ENCODE peak calls at places on chromosomes 16 and 17, in eight cellular contexts. One of them, this sample, is unnamed.

GRCh38 chr17:74212262-74212912 is 984 bp upstream of the TTYH2 start:
- DNase-seq in lung: no peak
- DNase-seq in uterus: no peak
- DNase-seq in AG10803: peak; percentile 18
- DNase-seq in choroid plexus epithelial cell: no peak
- DNase-seq in K562: peak; percentile 40
- DNase-seq in PC-9: no peak
- DNase-seq in CD4-positive, alpha-beta T cell: peak; percentile 9
- DNase-seq in this sample: peak; percentile 38

GRCh38 chr17:65931246-65932149 is 260.4 kb downstream of the CEP112 start:
- DNase-seq in uterus: no peak
- DNase-seq in choroid plexus epithelial cell: no peak
- DNase-seq in AG10803: peak; percentile 56
- DNase-seq in lung: no peak
- DNase-seq in K562: no peak
- DNase-seq in CD4-positive, alpha-beta T cell: no peak
- DNase-seq in PC-9: no peak
- DNase-seq in this sample: peak; percentile 51

GRCh38 chr17:68178831-68179230 is 69.0 kb upstream of the AMZ2 start:
- DNase-seq in AG10803: no peak
- DNase-seq in lung: no peak
- DNase-seq in choroid plexus epithelial cell: no peak
- DNase-seq in CD4-positive, alpha-beta T cell: no peak
- DNase-seq in K562: no peak
- DNase-seq in PC-9: no peak
- DNase-seq in uterus: no peak
- DNase-seq in this sample: no peak

GRCh38 chr17:10251212-10251948 is 53.0 kb upstream of the GAS7 start:
- DNase-seq in uterus: no peak
- DNase-seq in K562: no peak
- DNase-seq in choroid plexus epithelial cell: no peak
- DNase-seq in PC-9: no peak
- DNase-seq in CD4-positive, alpha-beta T cell: no peak
- DNase-seq in lung: no peak
- DNase-seq in AG10803: no peak
- DNase-seq in this sample: no peak

GRCh38 chr17:72219824-72220473 is 99.1 kb downstream of the SOX9 start:
- DNase-seq in PC-9: no peak
- DNase-seq in K562: no peak
- DNase-seq in choroid plexus epithelial cell: no peak
- DNase-seq in CD4-positive, alpha-beta T cell: no peak
- DNase-seq in uterus: no peak
- DNase-seq in lung: no peak
- DNase-seq in AG10803: no peak
- DNase-seq in this sample: no peak

GRCh38 chr17:75109407-75110236 is at the start of gene ARMC7:
- DNase-seq in uterus: peak; percentile 84
- DNase-seq in choroid plexus epithelial cell: peak; percentile 81
- DNase-seq in CD4-positive, alpha-beta T cell: peak; percentile 87
- DNase-seq in PC-9: peak; percentile 69
- DNase-seq in K562: peak; percentile 97
- DNase-seq in lung: peak; percentile 93
- DNase-seq in AG10803: peak; percentile 76
- DNase-seq in this sample: peak; percentile 71

GRCh38 chr16:75514296-75514695 is 19.1 kb upstream of the CHST6 start:
- DNase-seq in choroid plexus epithelial cell: no peak
- DNase-seq in lung: no peak
- DNase-seq in PC-9: no peak
- DNase-seq in AG10803: no peak
- DNase-seq in K562: no peak
- DNase-seq in uterus: no peak
- DNase-seq in CD4-positive, alpha-beta T cell: no peak
- DNase-seq in this sample: no peak

GRCh38 chr16:87276091-87276561 is 41.1 kb downstream of the C16orf95 start:
- DNase-seq in lung: no peak
- DNase-seq in choroid plexus epithelial cell: no peak
- DNase-seq in AG10803: no peak
- DNase-seq in PC-9: no peak
- DNase-seq in K562: no peak
- DNase-seq in CD4-positive, alpha-beta T cell: no peak
- DNase-seq in uterus: no peak
- DNase-seq in this sample: no peak

GRCh38 chr16:20851601-20852000 is 45.3 kb downstream of the REXO5 start:
- DNase-seq in lung: peak; percentile 87
- DNase-seq in AG10803: peak; percentile 97
- DNase-seq in PC-9: peak; percentile 85
- DNase-seq in K562: no peak
- DNase-seq in CD4-positive, alpha-beta T cell: no peak
- DNase-seq in choroid plexus epithelial cell: peak; percentile 96
- DNase-seq in uterus: peak; percentile 89
- DNase-seq in this sample: peak; percentile 97
- TF ChIP-seq CTCF in lung: no peak
- TF ChIP-seq CTCF in AG10803: no peak
- TF ChIP-seq CTCF in PC-9: no peak
- TF ChIP-seq CTCF in K562: no peak
- TF ChIP-seq CTCF in CD4-positive, alpha-beta T cell: no peak
- TF ChIP-seq CTCF in choroid plexus epithelial cell: no peak
- TF ChIP-seq CTCF in uterus: no peak
- TF ChIP-seq CTCF in this sample: no peak

DNA sequence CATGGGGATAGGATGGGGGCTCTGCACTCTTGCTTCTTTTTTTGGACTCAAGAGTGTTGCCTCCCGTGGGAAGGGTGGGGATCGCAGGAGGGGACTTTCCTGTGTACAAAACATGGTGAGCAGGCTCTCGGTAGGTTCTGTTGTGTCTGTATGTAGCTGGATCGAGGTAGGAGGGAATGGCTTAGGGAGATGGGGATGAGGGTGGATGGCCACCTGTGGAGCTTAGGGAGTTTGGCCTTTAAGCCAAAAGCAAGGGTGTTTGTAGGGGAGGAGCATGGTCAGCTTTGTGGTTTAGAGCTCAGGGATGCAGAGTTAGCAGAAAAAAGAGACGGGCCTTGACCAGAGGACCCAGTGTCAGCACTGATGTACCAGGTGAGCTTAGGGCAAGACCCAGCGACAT is 11.0 kb upstream of the EDC4 start:
- DNase-seq in lung: no peak
- DNase-seq in PC-9: no peak
- DNase-seq in CD4-positive, alpha-beta T cell: no peak
- DNase-seq in choroid plexus epithelial cell: no peak
- DNase-seq in K562: no peak
- DNase-seq in AG10803: no peak
- DNase-seq in uterus: no peak
- DNase-seq in this sample: no peak
- TF ChIP-seq CTCF in lung: no peak
- TF ChIP-seq CTCF in PC-9: no peak
- TF ChIP-seq CTCF in CD4-positive, alpha-beta T cell: no peak
- TF ChIP-seq CTCF in choroid plexus epithelial cell: no peak
- TF ChIP-seq CTCF in K562: no peak
- TF ChIP-seq CTCF in AG10803: no peak
- TF ChIP-seq CTCF in uterus: no peak
- TF ChIP-seq CTCF in this sample: no peak

GRCh38 chr16:70470927-70471341 is 16.5 kb downstream of the FCSK start:
- DNase-seq in choroid plexus epithelial cell: peak; percentile 55
- DNase-seq in uterus: no peak
- DNase-seq in CD4-positive, alpha-beta T cell: no peak
- DNase-seq in K562: peak; percentile 54
- DNase-seq in PC-9: no peak
- DNase-seq in AG10803: no peak
- DNase-seq in lung: no peak
- DNase-seq in this sample: no peak
- TF ChIP-seq CTCF in choroid plexus epithelial cell: peak; percentile 68
- TF ChIP-seq CTCF in uterus: peak; percentile 20
- TF ChIP-seq CTCF in CD4-positive, alpha-beta T cell: no peak
- TF ChIP-seq CTCF in K562: peak; percentile 57
- TF ChIP-seq CTCF in PC-9: peak; percentile 58
- TF ChIP-seq CTCF in AG10803: peak; percentile 40
- TF ChIP-seq CTCF in lung: no peak
- TF ChIP-seq CTCF in this sample: peak; percentile 35

DNA sequence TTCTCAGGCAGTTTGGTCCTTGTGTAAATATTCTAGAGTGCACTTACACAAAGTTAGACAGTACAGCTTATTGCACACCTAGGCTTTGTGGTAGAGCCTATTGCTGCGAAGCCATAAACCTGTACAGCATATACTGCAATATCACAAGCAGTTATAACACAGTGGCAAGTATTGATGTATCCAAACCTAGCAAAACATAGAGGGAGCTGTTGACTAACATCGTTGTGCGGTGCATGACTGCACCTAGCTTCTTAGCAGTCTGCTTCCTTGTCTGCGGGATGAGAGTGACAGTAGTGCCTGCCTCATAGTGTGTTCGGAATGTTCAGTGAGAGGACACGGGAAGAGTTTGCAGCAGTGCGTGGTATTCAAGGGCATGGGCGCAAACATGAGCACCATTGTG is 78.9 kb downstream of the MPRIP start:
- DNase-seq in lung: no peak
- DNase-seq in uterus: no peak
- DNase-seq in CD4-positive, alpha-beta T cell: no peak
- DNase-seq in AG10803: no peak
- DNase-seq in PC-9: no peak
- DNase-seq in K562: no peak
- DNase-seq in choroid plexus epithelial cell: no peak
- DNase-seq in this sample: no peak
- TF ChIP-seq CTCF in lung: no peak
- TF ChIP-seq CTCF in uterus: no peak
- TF ChIP-seq CTCF in CD4-positive, alpha-beta T cell: no peak
- TF ChIP-seq CTCF in AG10803: no peak
- TF ChIP-seq CTCF in PC-9: no peak
- TF ChIP-seq CTCF in K562: no peak
- TF ChIP-seq CTCF in choroid plexus epithelial cell: peak; percentile 19
- TF ChIP-seq CTCF in this sample: no peak

DNA sequence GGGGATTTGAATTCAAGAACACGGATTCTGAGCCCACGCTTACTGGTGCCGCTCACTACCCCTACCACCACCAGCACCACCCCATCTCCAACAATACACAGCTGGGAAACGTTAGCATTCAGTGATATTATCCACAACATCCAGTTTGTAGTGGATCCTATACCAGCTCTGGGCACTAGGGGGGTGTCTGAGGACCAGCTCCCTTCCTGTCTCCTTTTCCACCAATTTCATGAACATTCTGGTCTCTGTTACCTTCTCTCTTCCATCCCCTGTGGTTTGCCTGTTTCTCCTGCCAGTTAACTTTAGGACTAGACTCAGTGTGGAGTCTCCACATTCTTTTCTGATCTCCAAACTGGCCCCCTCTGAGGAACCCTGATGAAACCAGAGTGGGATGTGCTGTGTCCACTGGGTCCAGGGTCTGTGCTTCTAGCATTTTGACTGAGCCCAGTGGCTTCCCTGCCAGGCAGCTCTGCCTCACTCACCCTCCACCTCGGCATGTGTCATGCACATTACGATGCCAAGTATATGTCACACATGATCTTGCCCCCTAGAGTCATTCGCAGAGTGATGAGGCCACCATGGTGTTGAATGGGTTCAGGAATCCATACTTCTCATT is 187.0 kb upstream of the CDH13 start:
- DNase-seq in uterus: no peak
- DNase-seq in AG10803: peak; percentile 10
- DNase-seq in K562: peak; percentile 17
- DNase-seq in CD4-positive, alpha-beta T cell: no peak
- DNase-seq in lung: peak; percentile 20
- DNase-seq in choroid plexus epithelial cell: peak; percentile 45
- DNase-seq in PC-9: no peak
- DNase-seq in this sample: no peak
- TF ChIP-seq CTCF in uterus: no peak
- TF ChIP-seq CTCF in AG10803: peak; percentile 64
- TF ChIP-seq CTCF in K562: peak; percentile 37
- TF ChIP-seq CTCF in CD4-positive, alpha-beta T cell: no peak
- TF ChIP-seq CTCF in lung: no peak
- TF ChIP-seq CTCF in choroid plexus epithelial cell: peak; percentile 71
- TF ChIP-seq CTCF in PC-9: peak; percentile 45
- TF ChIP-seq CTCF in this sample: peak; percentile 29

GRCh38 chr17:41777157-41777578 is 9.3 kb downstream of the JUP start:
- DNase-seq in PC-9: no peak
- DNase-seq in K562: no peak
- DNase-seq in choroid plexus epithelial cell: peak; percentile 72
- DNase-seq in CD4-positive, alpha-beta T cell: no peak
- DNase-seq in lung: no peak
- DNase-seq in AG10803: peak; percentile 20
- DNase-seq in uterus: no peak
- DNase-seq in this sample: peak; percentile 47
- TF ChIP-seq CTCF in PC-9: no peak
- TF ChIP-seq CTCF in K562: no peak
- TF ChIP-seq CTCF in choroid plexus epithelial cell: peak; percentile 53
- TF ChIP-seq CTCF in CD4-positive, alpha-beta T cell: no peak
- TF ChIP-seq CTCF in lung: no peak
- TF ChIP-seq CTCF in AG10803: no peak
- TF ChIP-seq CTCF in uterus: no peak
- TF ChIP-seq CTCF in this sample: peak; percentile 25

DNA sequence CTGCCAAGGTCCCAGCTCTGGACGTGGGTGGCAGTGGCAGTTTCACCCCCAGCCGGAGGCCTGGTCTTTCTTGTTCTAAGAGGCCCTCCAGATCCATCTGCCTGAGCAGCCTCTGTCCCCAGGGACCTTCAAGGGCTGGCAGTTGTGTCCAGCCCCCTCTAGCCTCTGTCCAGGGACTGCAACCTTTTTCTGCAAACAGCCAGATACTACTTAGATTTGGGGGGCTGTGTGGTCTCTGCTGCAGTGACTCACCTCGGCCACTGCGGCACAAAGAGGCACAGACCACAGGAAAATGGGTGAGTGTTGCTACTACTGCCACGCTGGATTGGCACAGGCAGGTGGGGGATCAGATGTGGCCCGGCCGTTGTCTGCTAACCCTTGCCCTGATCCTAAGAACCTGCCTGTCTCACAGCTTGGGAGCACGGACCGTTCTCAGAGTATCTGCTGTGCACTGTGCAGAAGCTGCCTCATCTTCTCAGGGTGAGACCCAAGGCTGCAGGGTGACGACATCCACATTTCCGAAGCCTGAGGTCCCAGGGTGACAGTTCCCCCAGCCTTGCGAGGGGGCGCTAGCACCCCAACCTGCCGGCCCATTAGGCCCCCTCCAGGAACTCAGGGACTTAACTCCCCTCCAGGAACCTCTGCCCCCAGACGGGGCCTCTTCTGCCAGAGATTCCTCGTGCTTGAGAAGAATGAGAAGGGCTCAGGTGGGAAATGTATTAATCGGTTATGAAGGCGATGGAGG is 27.6 kb downstream of the MXRA7 start:
- DNase-seq in uterus: no peak
- DNase-seq in lung: no peak
- DNase-seq in PC-9: no peak
- DNase-seq in choroid plexus epithelial cell: no peak
- DNase-seq in CD4-positive, alpha-beta T cell: no peak
- DNase-seq in K562: peak; percentile 77
- DNase-seq in AG10803: no peak
- DNase-seq in this sample: peak; percentile 32
- TF ChIP-seq CTCF in uterus: no peak
- TF ChIP-seq CTCF in lung: no peak
- TF ChIP-seq CTCF in PC-9: no peak
- TF ChIP-seq CTCF in choroid plexus epithelial cell: peak; percentile 19
- TF ChIP-seq CTCF in CD4-positive, alpha-beta T cell: no peak
- TF ChIP-seq CTCF in K562: peak; percentile 70
- TF ChIP-seq CTCF in AG10803: no peak
- TF ChIP-seq CTCF in this sample: peak; percentile 15

GRCh38 chr16:30113031-30113710 is at the start of gene GDPD3:
- DNase-seq in lung: no peak
- DNase-seq in AG10803: no peak
- DNase-seq in CD4-positive, alpha-beta T cell: no peak
- DNase-seq in PC-9: no peak
- DNase-seq in K562: peak; percentile 78
- DNase-seq in choroid plexus epithelial cell: peak; percentile 39
- DNase-seq in uterus: no peak
- DNase-seq in this sample: peak; percentile 33
- TF ChIP-seq CTCF in lung: no peak
- TF ChIP-seq CTCF in AG10803: no peak
- TF ChIP-seq CTCF in CD4-positive, alpha-beta T cell: peak; percentile 29
- TF ChIP-seq CTCF in PC-9: no peak
- TF ChIP-seq CTCF in K562: peak; percentile 16
- TF ChIP-seq CTCF in choroid plexus epithelial cell: no peak
- TF ChIP-seq CTCF in uterus: no peak
- TF ChIP-seq CTCF in this sample: no peak

GRCh38 chr17:51119415-51120356 is 982 bp downstream of the SPAG9 start:
- DNase-seq in CD4-positive, alpha-beta T cell: peak; percentile 3
- DNase-seq in uterus: peak; percentile 43
- DNase-seq in PC-9: peak; percentile 61
- DNase-seq in choroid plexus epithelial cell: peak; percentile 58
- DNase-seq in AG10803: peak; percentile 41
- DNase-seq in lung: peak; percentile 45
- DNase-seq in K562: no peak
- DNase-seq in this sample: peak; percentile 54
- TF ChIP-seq CTCF in CD4-positive, alpha-beta T cell: no peak
- TF ChIP-seq CTCF in uterus: peak; percentile 12
- TF ChIP-seq CTCF in PC-9: peak; percentile 64
- TF ChIP-seq CTCF in choroid plexus epithelial cell: peak; percentile 51
- TF ChIP-seq CTCF in AG10803: peak; percentile 43
- TF ChIP-seq CTCF in lung: no peak
- TF ChIP-seq CTCF in K562: peak; percentile 40
- TF ChIP-seq CTCF in this sample: peak; percentile 26

This sample was measured in fibroblast of mammary gland.